ENCODE peak calls at places on chromosome 7, in nine cellular contexts. X is T-helper 9 cell; R is putamen; J is A172; F is RCC 7860; Q is ELR; U is hippocampal formation; I is effector memory CD8-positive, alpha-beta T cell; G is NCI-H1105. L is an unnamed sample.

GRCh38 chr7:19754521-19755116 is 18.8 kb downstream of the TMEM196 start:
- DNase-seq in X (no peak), R (no peak), J (peak; percentile 77), F (peak; percentile 46), Q (peak; percentile 50), U (no peak), I (no peak), G (peak; percentile 42), L (no peak)

GRCh38 chr7:82051641-82052040 is 281.8 kb upstream of the HGF start:
- DNase-seq in X (no peak), R (no peak), J (no peak), F (no peak), Q (no peak), U (peak; percentile 11), I (no peak), G (no peak), L (no peak)

GRCh38 chr7:128847721-128848211 is 14.9 kb upstream of the ATP6V1F start:
- DNase-seq in X (no peak), R (no peak), J (no peak), F (no peak), Q (no peak), U (no peak), I (no peak), G (no peak), L (no peak)

GRCh38 chr7:134831862-134832261 is 52.4 kb downstream of the CALD1 start:
- DNase-seq in X (no peak), R (peak; percentile 6), J (no peak), F (no peak), Q (no peak), U (no peak), I (no peak), G (no peak), L (no peak)

GRCh38 chr7:16660702-16661464 is 14.9 kb downstream of the BZW2 start:
- DNase-seq in X (no peak), R (no peak), J (peak; percentile 87), F (peak; percentile 72), Q (peak; percentile 81), U (no peak), I (no peak), G (no peak), L (no peak)

GRCh38 chr7:137930616-137931015 is 71.3 kb downstream of the CREB3L2 start:
- DNase-seq in X (no peak), R (no peak), J (peak; percentile 27), F (peak; percentile 89), Q (peak; percentile 95), U (no peak), I (no peak), G (no peak), L (peak; percentile 22)

GRCh38 chr7:12570148-12570528 is 382 bp upstream of the SCIN start:
- DNase-seq in X (no peak), R (peak; percentile 49), J (no peak), F (no peak), Q (peak; percentile 36), U (no peak), I (no peak), G (peak; percentile 17), L (peak; percentile 5)

GRCh38 chr7:4319280-4319679 is 362.8 kb upstream of the FOXK1 start:
- DNase-seq in X (no peak), R (no peak), J (no peak), F (no peak), Q (no peak), U (no peak), I (no peak), G (no peak), L (no peak)

GRCh38 chr7:142094861-142095260 is 16.7 kb upstream of the MGAM2 start:
- DNase-seq in X (no peak), R (no peak), J (no peak), F (no peak), Q (no peak), U (no peak), I (no peak), G (no peak), L (no peak)

GRCh38 chr7:1716263-1717094 is 46.4 kb downstream of the ELFN1 start:
- DNase-seq in X (no peak), R (no peak), J (no peak), F (peak; percentile 53), Q (peak; percentile 42), U (no peak), I (no peak), G (no peak), L (peak; percentile 41)

GRCh38 chr7:157474685-157475084 is 137.9 kb downstream of the DNAJB6 start:
- DNase-seq in X (no peak), R (no peak), J (no peak), F (peak; percentile 28), Q (peak; percentile 42), U (no peak), I (no peak), G (no peak), L (no peak)

GRCh38 chr7:45884136-45884535 is 4.2 kb upstream of the IGFBP1 start:
- DNase-seq in X (no peak), R (no peak), J (no peak), F (peak; percentile 60), Q (no peak), U (no peak), I (no peak), G (no peak), L (no peak)

GRCh38 chr7:121624922-121625321 is 228.8 kb upstream of the FAM3C start:
- DNase-seq in X (no peak), R (peak; percentile 33), J (peak; percentile 57), F (no peak), Q (peak; percentile 2), U (peak; percentile 43), I (no peak), G (no peak), L (no peak)

GRCh38 chr7:4040031-4040928 is 641.8 kb upstream of the FOXK1 start:
- DNase-seq in X (no peak), R (no peak), J (no peak), F (no peak), Q (no peak), U (no peak), I (no peak), G (no peak), L (no peak)

GRCh38 chr7:11841657-11842056 is 9.7 kb upstream of the THSD7A start:
- DNase-seq in X (no peak), R (no peak), J (no peak), F (no peak), Q (no peak), U (no peak), I (no peak), G (no peak), L (no peak)

GRCh38 chr7:98194672-98195457 is 16.4 kb upstream of the BHLHA15 start:
- DNase-seq in X (no peak), R (no peak), J (no peak), F (no peak), Q (no peak), U (no peak), I (no peak), G (no peak), L (no peak)

GRCh38 chr7:138188290-138188858 is 112.1 kb downstream of the AKR1D1 start:
- DNase-seq in X (no peak), R (no peak), J (no peak), F (no peak), Q (no peak), U (no peak), I (no peak), G (no peak), L (no peak)

GRCh38 chr7:16998481-16999051 is 116.8 kb upstream of the AGR3 start:
- DNase-seq in X (no peak), R (no peak), J (no peak), F (no peak), Q (no peak), U (no peak), I (no peak), G (no peak), L (no peak)

GRCh38 chr7:1571261-1571650 is 1.4 kb upstream of the PSMG3 start:
- DNase-seq in X (no peak), R (no peak), J (no peak), F (no peak), Q (peak; percentile 58), U (no peak), I (no peak), G (no peak), L (no peak)